ENCODE peak calls at places on chromosomes 2 and 18, in four cellular contexts. P is tibial nerve, K is AG04450, Y is right atrium auricular region. S is an unnamed sample.

GRCh38 chr18:11108956-11109355 is 40.4 kb downstream of the PIEZO2 start:
- DNase-seq in P (no peak), K (no peak), Y (no peak), S (no peak)

GRCh38 chr2:217902281-217903141 is 100.3 kb downstream of the TNS1 start:
- DNase-seq in P (peak), K (no peak), Y (peak), S (peak)

GRCh38 chr2:241009601-241010530 is 11.4 kb downstream of the SNED1 start:
- DNase-seq in P (peak), K (peak), Y (peak), S (no peak)

GRCh38 chr2:140863713-140864112 is 1267.1 kb downstream of the LRP1B start:
- DNase-seq in P (no peak), K (peak), Y (no peak), S (no peak)

GRCh38 chr18:4412286-4412685 is 42.8 kb downstream of the DLGAP1 start:
- DNase-seq in P (no peak), K (no peak), Y (no peak), S (no peak)

GRCh38 chr2:188243381-188243780 is 48.3 kb upstream of the GULP1 start:
- DNase-seq in P (no peak), K (no peak), Y (no peak), S (no peak)

GRCh38 chr2:72946466-72946865 is 29.1 kb downstream of the EMX1 start:
- DNase-seq in P (no peak), K (no peak), Y (no peak), S (no peak)

GRCh38 chr2:31523871-31524492 is 56.8 kb downstream of the SRD5A2 start:
- DNase-seq in P (no peak), K (peak), Y (no peak), S (no peak)

GRCh38 chr2:164032995-164033394 is 297.2 kb upstream of the FIGN start:
- DNase-seq in P (no peak), K (no peak), Y (no peak), S (no peak)

GRCh38 chr2:133200684-133201421 is 367.4 kb downstream of the NCKAP5 start:
- DNase-seq in P (no peak), K (peak), Y (no peak), S (no peak)

GRCh38 chr2:119431976-119432881 is 575 bp downstream of the TMEM37 start:
- DNase-seq in P (no peak), K (no peak), Y (no peak), S (no peak)

GRCh38 chr2:39593439-39594393 is 72.0 kb upstream of the TMEM178A start:
- DNase-seq in P (no peak), K (peak), Y (peak), S (peak)

GRCh38 chr2:201472411-201472810 is 20.9 kb downstream of the STRADB start:
- DNase-seq in P (no peak), K (no peak), Y (no peak), S (no peak)

GRCh38 chr2:53512071-53512841 is 255.3 kb upstream of the CHAC2 start:
- DNase-seq in P (no peak), K (peak), Y (no peak), S (no peak)

GRCh38 chr2:145918951-145919350 is 1399.0 kb upstream of the ZEB2 start:
- DNase-seq in P (no peak), K (no peak), Y (no peak), S (no peak)

GRCh38 chr18:8299054-8299708 is 310.1 kb upstream of the RAB12 start:
- DNase-seq in P (no peak), K (no peak), Y (no peak), S (no peak)
- H3K27ac ChIP-seq in P (no peak), K (no peak), Y (no peak), S (no peak)

GRCh38 chr2:105772362-105772761 is 27.6 kb downstream of the NCK2 start:
- DNase-seq in P (no peak), K (no peak), Y (no peak), S (no peak)
- H3K27ac ChIP-seq in P (no peak), K (no peak), Y (peak), S (no peak)

DNA sequence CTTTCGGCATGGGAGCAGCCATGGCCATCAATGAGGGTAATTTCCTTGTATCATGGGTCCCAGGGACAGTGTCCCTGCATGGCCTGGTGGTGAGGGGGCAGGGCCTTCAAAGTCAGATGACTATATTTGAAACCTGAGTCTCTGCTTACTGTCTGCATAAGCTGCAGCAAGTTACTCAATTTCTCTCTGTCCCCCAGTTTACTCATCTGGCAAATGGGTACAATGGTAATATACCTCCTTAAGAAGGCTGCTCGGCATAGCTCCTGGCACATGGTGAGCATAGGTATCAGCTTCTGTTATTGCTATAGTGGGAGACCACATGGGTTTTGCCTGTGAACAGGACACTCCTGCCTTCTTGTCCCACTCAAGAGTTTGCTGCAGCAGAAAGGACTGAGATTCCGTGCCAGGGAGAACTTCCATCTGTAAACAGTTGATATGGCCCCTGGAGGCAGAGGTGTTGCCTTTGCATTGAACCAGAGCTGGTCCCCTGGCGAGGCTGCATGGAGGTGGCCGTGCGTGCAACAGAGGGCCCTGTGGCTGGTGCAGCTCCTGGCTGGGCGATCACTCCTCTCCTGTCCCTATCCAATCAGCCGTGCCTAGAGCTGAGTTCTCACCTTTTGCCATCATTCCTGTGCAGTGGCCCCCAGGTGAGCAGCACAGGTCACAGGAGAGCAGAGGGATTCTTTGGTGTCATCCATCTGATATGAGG is 22.7 kb upstream of the IGFBP5 start:
- DNase-seq in P (no peak), K (no peak), Y (no peak), S (no peak)
- H3K27ac ChIP-seq in P (no peak), K (no peak), Y (no peak), S (no peak)

DNA sequence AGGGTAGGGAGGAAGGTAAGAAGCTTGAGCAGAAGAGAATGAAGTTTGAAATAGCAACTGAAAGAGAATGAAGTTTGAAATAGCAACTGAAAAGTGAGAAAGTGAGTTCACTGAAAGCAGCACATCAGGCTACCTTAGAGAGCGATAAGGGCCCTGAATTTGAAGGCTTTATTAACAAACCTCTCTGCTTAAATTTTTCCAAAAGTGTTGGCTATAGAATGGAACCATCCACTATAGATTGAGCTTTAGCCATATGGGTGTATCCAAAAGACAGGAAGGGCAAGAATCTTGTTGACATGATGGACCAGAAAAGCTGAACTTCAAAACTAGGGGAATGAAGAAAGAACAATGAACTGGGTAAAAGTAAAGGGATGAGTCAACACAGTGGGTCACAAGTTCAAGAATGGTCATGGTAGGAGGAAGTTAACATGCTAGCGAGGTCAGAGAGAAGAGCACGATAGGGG is 122.5 kb downstream of the ASXL3 start:
- DNase-seq in P (no peak), K (no peak), Y (no peak), S (no peak)
- H3K27ac ChIP-seq in P (no peak), K (no peak), Y (no peak), S (no peak)

DNA sequence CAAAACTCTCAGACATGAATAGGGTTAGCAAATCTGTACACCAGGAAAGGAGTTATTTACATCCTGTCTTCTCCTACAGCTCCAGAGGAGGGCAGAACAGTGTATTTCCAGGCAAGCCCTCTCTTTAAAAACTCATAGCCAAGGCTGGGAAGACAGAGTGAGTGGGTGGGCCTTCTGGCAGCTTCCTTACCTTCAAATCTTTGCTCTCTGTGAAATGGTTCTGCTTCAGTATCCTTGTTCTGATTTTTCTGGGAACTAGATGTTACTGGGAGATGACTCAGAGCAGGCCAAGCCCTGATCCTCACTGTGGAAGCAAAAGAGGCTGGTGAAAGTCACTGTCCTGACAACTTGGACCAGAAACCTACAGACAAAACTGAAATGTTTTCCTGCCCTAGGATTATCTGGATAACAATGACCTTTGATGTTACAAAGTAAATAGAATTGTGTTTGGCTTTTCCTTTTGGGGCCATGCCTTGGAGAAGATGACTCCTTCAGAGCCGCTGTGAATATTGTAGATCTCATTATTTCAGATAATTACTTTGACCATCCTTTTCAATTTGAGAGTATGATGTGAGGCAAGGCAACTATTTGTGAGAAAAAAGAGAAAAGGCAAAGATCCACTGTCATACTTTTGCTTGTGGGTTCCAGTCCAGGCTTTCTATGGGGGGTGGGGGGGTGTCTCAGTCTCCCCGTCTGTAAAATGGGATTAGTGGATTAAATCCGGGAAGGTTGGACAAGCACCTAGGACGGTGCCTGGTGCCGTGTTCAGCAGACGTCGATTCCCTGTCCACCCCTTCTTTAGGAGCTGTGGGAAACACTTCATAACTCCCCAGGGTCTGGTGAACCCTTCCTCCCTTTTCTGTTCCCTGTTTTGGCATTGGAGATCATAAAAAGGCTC is 644 bp upstream of the QPCT start:
- DNase-seq in P (no peak), K (no peak), Y (no peak), S (no peak)
- H3K27ac ChIP-seq in P (peak), K (no peak), Y (no peak), S (no peak)

DNA sequence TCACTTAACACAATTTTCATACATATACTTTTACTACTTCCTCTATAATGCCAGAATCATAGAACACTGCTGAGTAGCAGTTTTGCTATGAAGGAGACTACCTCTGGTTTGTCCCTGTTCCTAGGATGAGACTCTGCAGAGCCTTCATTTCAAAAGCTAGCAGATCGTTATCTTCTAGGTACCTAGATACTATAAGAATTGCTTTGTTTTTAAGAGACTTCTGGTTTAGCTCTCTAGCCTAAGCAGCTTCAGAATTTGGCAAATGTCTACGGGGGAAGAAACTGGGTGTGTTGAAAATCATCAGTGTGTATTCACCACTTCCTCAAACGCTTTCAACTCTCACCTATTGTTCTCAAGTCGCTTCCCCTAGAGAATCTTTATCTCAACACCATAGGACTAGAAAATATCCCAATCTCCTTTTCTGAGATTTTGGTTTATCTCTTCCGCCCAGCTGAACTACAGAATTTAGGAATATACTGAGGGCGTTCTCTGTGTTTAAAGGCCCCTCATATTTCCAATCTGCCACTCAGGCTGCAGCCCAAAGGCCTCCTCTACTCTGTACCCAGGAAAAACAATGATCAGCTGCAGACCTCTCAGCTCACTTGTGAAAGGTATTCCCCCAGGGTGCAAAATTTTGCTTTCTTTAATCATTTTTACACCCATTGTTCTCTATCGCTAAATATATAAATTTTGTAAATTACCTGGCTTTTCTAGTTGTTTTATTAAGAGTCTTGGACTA is 28.7 kb downstream of the SMAD2 start:
- DNase-seq in P (no peak), K (no peak), Y (no peak), S (no peak)
- H3K27ac ChIP-seq in P (no peak), K (no peak), Y (no peak), S (no peak)

GRCh38 chr2:66582975-66583842 is 148.3 kb downstream of the MEIS1 start:
- DNase-seq in P (no peak), K (no peak), Y (no peak), S (no peak)
- H3K27ac ChIP-seq in P (no peak), K (peak), Y (no peak), S (no peak)